ENCODE peak calls at places on chromosomes 7 and 10, in four cellular contexts. One of them, this sample, is unnamed.

GRCh38 chr10:86363833-86364511 is 2.6 kb downstream of the GRID1 start:
- DNase-seq in HepG2: no peak
- DNase-seq in WTC11: peak; percentile 15
- DNase-seq in GM12878: no peak
- DNase-seq in this sample: no peak

GRCh38 chr7:133139350-133139749 is 57.5 kb upstream of the CHCHD3 start:
- DNase-seq in GM12878: no peak
- DNase-seq in WTC11: peak; percentile 81
- DNase-seq in HepG2: peak; percentile 52
- DNase-seq in this sample: no peak

GRCh38 chr7:28165971-28166955 is 14.3 kb downstream of the JAZF1 start:
- DNase-seq in GM12878: no peak
- DNase-seq in WTC11: no peak
- DNase-seq in HepG2: no peak
- DNase-seq in this sample: no peak

GRCh38 chr10:15059914-15060313 is 16.2 kb downstream of the OLAH start:
- DNase-seq in HepG2: no peak
- DNase-seq in GM12878: no peak
- DNase-seq in WTC11: no peak
- DNase-seq in this sample: no peak

GRCh38 chr10:18409599-18410397 is 241.6 kb downstream of the NSUN6 start:
- DNase-seq in WTC11: no peak
- DNase-seq in GM12878: no peak
- DNase-seq in HepG2: no peak
- DNase-seq in this sample: no peak

GRCh38 chr7:117250801-117251200 is 72.1 kb downstream of the WNT2 start:
- DNase-seq in WTC11: no peak
- DNase-seq in GM12878: no peak
- DNase-seq in HepG2: no peak
- DNase-seq in this sample: no peak

GRCh38 chr7:43873300-43873699 is 4.0 kb upstream of the MRPS24 start:
- DNase-seq in GM12878: no peak
- DNase-seq in HepG2: no peak
- DNase-seq in WTC11: no peak
- DNase-seq in this sample: peak; percentile 49

GRCh38 chr10:62231371-62231770 is 37.3 kb downstream of the RTKN2 start:
- DNase-seq in GM12878: no peak
- DNase-seq in HepG2: peak; percentile 6
- DNase-seq in WTC11: no peak
- DNase-seq in this sample: no peak

GRCh38 chr10:75234017-75234682 is 1.6 kb downstream of the COMTD1 start:
- DNase-seq in WTC11: peak; percentile 99
- DNase-seq in HepG2: peak; percentile 44
- DNase-seq in GM12878: peak; percentile 78
- DNase-seq in this sample: peak; percentile 98

GRCh38 chr7:94511763-94512162 is 2.2 kb downstream of the CASD1 start:
- DNase-seq in HepG2: no peak
- DNase-seq in WTC11: no peak
- DNase-seq in GM12878: no peak
- DNase-seq in this sample: no peak

GRCh38 chr7:133623716-133624115 is 370.8 kb downstream of the EXOC4 start:
- DNase-seq in WTC11: no peak
- DNase-seq in HepG2: no peak
- DNase-seq in GM12878: no peak
- DNase-seq in this sample: no peak

GRCh38 chr7:129530881-129531391 is 28.6 kb downstream of the SMKR1 start:
- DNase-seq in HepG2: peak; percentile 58
- DNase-seq in WTC11: no peak
- DNase-seq in GM12878: no peak
- DNase-seq in this sample: no peak

GRCh38 chr10:97778452-97779302 is 6.9 kb upstream of the SFRP5 start:
- DNase-seq in GM12878: no peak
- DNase-seq in WTC11: no peak
- DNase-seq in HepG2: no peak
- DNase-seq in this sample: no peak

GRCh38 chr10:79320785-79321493 is 26.3 kb upstream of the PPIF start:
- DNase-seq in HepG2: no peak
- DNase-seq in WTC11: no peak
- DNase-seq in GM12878: no peak
- DNase-seq in this sample: no peak

GRCh38 chr10:69801094-69801433 is 642 bp upstream of the COL13A1 start:
- DNase-seq in HepG2: peak; percentile 10
- DNase-seq in GM12878: no peak
- DNase-seq in WTC11: peak; percentile 83
- DNase-seq in this sample: peak; percentile 63

GRCh38 chr10:6399241-6399701 is 180.8 kb downstream of the PRKCQ start:
- DNase-seq in GM12878: no peak
- DNase-seq in HepG2: no peak
- DNase-seq in WTC11: no peak
- DNase-seq in this sample: no peak

GRCh38 chr10:129365767-129366400 is 101.2 kb upstream of the MGMT start:
- DNase-seq in GM12878: no peak
- DNase-seq in WTC11: peak; percentile 72
- DNase-seq in HepG2: no peak
- DNase-seq in this sample: peak; percentile 74

GRCh38 chr10:46551701-46552525 is 4.5 kb downstream of the GPRIN2 start:
- DNase-seq in WTC11: peak; percentile 5
- DNase-seq in HepG2: no peak
- DNase-seq in GM12878: no peak
- DNase-seq in this sample: no peak

GRCh38 chr10:63608511-63608910 is 87.3 kb downstream of the REEP3 start:
- DNase-seq in GM12878: no peak
- DNase-seq in WTC11: no peak
- DNase-seq in HepG2: no peak
- DNase-seq in this sample: no peak

GRCh38 chr10:815338-816104 is 116.0 kb downstream of the LARP4B start:
- DNase-seq in HepG2: no peak
- DNase-seq in GM12878: no peak
- DNase-seq in WTC11: no peak
- DNase-seq in this sample: no peak

GRCh38 chr7:99679400-99680191 is at the start of gene CYP3A5:
- DNase-seq in WTC11: no peak
- DNase-seq in GM12878: no peak
- DNase-seq in HepG2: no peak
- DNase-seq in this sample: peak; percentile 44

GRCh38 chr10:122656308-122656705 is 43.3 kb downstream of the C10orf120 start:
- DNase-seq in GM12878: no peak
- DNase-seq in WTC11: no peak
- DNase-seq in HepG2: no peak
- DNase-seq in this sample: no peak

GRCh38 chr10:92627845-92628480 is 35.0 kb downstream of the KIF11 start:
- DNase-seq in WTC11: no peak
- DNase-seq in GM12878: no peak
- DNase-seq in HepG2: no peak
- DNase-seq in this sample: no peak

GRCh38 chr7:32204361-32205018 is 134.3 kb upstream of the PDE1C start:
- DNase-seq in GM12878: peak; percentile 5
- DNase-seq in WTC11: peak; percentile 65
- DNase-seq in HepG2: peak; percentile 65
- DNase-seq in this sample: no peak

GRCh38 chr10:85995791-85996190 is 370.8 kb downstream of the GRID1 start:
- DNase-seq in WTC11: peak; percentile 31
- DNase-seq in GM12878: peak; percentile 20
- DNase-seq in HepG2: peak; percentile 18
- DNase-seq in this sample: peak; percentile 32

DNA sequence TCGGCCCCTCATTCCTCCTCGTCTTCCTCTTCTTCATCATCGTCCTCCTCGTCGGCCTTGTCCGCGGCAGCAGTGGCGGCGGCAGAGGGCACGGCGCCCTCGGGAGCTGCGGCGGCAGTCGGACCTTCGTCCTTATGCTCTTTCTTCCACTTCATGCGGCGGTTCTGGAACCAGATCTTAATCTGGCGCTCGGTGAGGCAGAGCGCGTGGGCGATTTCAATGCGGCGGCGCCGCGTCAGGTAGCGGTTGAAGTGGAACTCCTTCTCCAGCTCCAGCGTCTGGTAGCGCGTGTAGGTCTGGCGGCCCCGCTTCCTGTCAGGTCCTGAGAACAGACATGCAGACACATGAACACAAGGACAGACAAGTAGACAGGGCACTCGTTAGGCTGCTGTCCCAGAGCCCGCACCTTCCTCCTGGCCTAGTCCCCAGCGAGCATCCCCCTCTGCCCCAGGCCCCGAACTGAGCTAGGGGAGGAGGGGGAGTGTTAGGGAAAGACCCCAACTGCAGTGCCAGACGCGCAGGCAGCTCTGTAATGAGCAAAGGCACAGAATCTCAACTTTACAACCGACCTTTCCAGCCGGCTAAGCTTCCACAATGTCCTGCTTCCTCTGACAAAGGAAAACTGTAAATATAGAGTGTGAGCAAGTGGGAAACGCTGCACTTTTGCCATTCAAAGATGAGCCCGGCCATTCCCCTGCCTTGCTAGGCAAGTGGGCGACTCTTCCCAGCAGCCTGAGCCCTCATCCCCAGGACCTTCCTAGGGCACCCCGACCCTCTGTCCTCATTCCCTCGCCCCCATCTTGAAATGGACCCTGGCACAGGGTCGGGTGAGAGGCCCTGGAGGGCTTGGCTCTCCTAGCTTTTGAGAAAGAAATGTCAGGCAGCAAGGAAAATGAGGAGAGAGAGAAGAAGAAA is 1.3 kb downstream of the HOXA7 start:
- DNase-seq in GM12878: no peak
- DNase-seq in HepG2: no peak
- DNase-seq in WTC11: no peak
- DNase-seq in this sample: no peak
- TF ChIP-seq ATF2 in GM12878: no peak
- TF ChIP-seq ATF2 in HepG2: no peak
- TF ChIP-seq ATF2 in WTC11: no peak
- TF ChIP-seq ATF2 in this sample: no peak

DNA sequence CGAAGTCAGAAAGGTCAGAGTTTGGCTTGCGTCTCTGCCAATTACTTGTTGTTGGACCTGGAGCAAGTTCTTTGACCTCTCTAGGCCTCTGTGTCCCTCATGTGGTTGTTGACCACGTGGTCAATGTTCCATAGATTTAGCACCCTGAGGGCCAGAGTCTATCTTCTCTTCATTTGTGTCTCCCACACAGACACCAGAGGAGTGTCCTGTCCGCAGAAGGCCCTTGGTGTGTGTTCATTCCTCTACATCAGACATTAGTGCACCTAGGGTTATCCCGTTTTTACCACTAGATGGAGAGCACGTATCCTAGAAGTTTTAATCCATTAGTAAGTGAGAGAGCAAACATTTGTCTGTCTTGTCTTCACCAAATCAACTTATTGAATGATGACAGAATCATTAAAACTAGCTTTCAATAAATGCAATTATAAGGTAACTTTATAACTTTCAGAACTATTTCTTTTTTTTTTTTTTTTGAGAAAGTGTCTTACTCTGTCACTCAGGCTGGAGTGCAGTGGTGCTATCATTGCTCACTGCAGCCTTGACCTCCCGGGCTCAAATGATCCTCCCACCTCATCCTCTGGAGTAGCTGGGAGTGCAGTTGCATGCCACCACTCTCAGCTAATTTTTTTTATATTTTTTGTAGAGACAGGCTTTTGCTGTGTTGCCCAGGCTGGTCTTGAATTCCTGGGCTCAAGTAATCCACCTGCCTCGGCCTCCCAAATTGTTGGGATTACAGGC is 122.5 kb upstream of the ANKRD1 start:
- DNase-seq in GM12878: peak; percentile 3
- DNase-seq in WTC11: no peak
- DNase-seq in HepG2: peak; percentile 51
- DNase-seq in this sample: peak; percentile 10
- TF ChIP-seq ESRRA in GM12878: no peak
- TF ChIP-seq ESRRA in WTC11: no peak
- TF ChIP-seq ESRRA in HepG2: no peak
- TF ChIP-seq ESRRA in this sample: no peak

GRCh38 chr7:128139406-128139805 is 101.7 kb upstream of the LEP start:
- DNase-seq in HepG2: no peak
- DNase-seq in WTC11: no peak
- DNase-seq in GM12878: no peak
- DNase-seq in this sample: no peak

GRCh38 chr7:128136215-128136597 is 104.9 kb upstream of the LEP start:
- DNase-seq in WTC11: peak; percentile 57
- DNase-seq in GM12878: no peak
- DNase-seq in HepG2: no peak
- DNase-seq in this sample: no peak

GRCh38 chr7:128141683-128142195 is 99.3 kb upstream of the LEP start:
- DNase-seq in WTC11: no peak
- DNase-seq in HepG2: no peak
- DNase-seq in GM12878: no peak
- DNase-seq in this sample: no peak

GRCh38 chr7:128135275-128136214 is 104.3 kb upstream of the LRRC4 start:
- DNase-seq in HepG2: no peak
- DNase-seq in WTC11: peak; percentile 55
- DNase-seq in GM12878: no peak
- DNase-seq in this sample: peak; percentile 81

DNA sequence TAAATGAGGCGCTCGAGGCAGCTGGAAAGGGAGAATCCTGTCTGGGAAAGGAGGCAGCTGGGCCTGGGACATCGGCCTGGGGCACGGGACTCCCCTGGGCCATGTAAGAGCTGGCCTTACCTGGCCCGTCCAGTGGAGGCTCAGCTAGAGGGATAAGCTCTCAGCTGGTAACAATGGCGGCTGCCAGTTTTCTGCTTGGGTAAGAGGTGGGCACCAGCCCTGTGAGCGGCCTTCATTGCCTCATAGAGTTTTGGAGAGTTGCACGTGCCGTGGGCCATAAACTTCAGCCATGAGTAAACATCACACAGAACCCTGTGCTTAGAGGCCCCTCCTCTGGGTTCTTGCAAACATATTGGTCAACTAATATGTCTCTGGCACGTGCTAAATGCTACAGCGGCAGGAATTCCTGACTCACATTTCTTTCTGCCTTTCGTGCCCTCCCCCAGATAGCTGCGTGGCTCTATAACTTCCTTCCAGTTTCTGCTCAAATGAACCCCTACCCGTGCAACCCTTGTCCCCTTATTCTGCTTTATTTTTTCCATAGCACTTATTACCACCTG is 103.9 kb upstream of the LEP start:
- DNase-seq in HepG2: peak; percentile 34
- DNase-seq in GM12878: no peak
- DNase-seq in WTC11: no peak
- DNase-seq in this sample: no peak
- TF ChIP-seq ATF2 in HepG2: no peak
- TF ChIP-seq ATF2 in GM12878: no peak
- TF ChIP-seq ATF2 in WTC11: no peak
- TF ChIP-seq ATF2 in this sample: no peak

DNA sequence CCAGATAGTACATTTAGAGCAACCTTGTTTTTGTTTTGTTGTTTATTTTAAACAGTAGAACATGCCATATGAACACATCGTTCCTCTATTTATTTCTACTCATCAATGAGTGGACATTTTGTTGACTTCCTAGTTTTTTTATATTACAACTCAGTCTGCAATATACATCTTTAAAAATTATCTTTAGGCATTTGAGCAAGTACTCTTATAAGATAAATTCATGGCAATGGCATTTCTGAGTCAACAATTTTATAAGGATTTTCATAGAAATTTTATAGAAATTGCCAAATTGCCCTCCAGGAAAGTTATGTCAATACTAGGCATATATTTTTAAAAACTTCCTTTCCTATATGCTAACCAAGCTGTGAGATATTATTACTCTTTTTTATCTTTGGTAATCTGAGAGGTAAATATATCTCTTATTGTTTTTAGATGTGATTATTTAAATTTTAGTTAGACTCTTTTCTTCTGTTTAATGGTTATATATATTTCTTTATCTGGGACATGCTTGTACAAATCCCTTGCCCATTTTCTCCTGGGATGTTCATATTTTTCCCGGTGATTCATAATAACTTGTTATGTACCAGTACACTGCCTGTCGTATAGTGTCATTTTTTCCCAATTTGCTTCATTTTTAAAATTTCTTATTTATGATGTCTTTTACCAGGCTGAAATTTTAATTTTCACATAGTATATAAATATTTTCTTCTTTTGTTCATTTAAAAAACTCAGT is 50.5 kb downstream of the FZD1 start:
- DNase-seq in HepG2: no peak
- DNase-seq in GM12878: no peak
- DNase-seq in WTC11: no peak
- DNase-seq in this sample: no peak
- TF ChIP-seq ESRRA in HepG2: no peak
- TF ChIP-seq ESRRA in GM12878: no peak
- TF ChIP-seq ESRRA in WTC11: no peak
- TF ChIP-seq ESRRA in this sample: no peak

This sample was measured in K562.